ENCODE peak calls at places on chromosomes 7 and 10, in seven cellular contexts. X is K562, I is A549, J is HCT116, B is SK-N-SH, A is GM12878, H is HepG2. C is an unnamed sample.

GRCh38 chr10:12510566-12510965 is 161.2 kb downstream of the CAMK1D start:
- DNase-seq in X (no peak), I (no peak), J (no peak), B (no peak), A (no peak), H (no peak), C (no peak)

GRCh38 chr7:80277434-80278427 is 143.1 kb downstream of the GNAI1 start:
- DNase-seq in X (no peak), I (peak; percentile 94), J (peak; percentile 92), B (no peak), A (no peak), H (no peak), C (peak; percentile 32)

GRCh38 chr10:35940067-35940989 is 298.2 kb upstream of the FZD8 start:
- DNase-seq in X (no peak), I (no peak), J (no peak), B (no peak), A (no peak), H (no peak), C (peak; percentile 58)

GRCh38 chr7:40483630-40484029 is 348.8 kb downstream of the SUGCT start:
- DNase-seq in X (no peak), I (no peak), J (no peak), B (no peak), A (no peak), H (no peak), C (no peak)

GRCh38 chr7:130150587-130150986 is 54.6 kb downstream of the TMEM209 start:
- DNase-seq in X (no peak), I (no peak), J (no peak), B (no peak), A (no peak), H (no peak), C (no peak)

GRCh38 chr10:71778071-71778470 is 4.8 kb upstream of the VSIR start:
- DNase-seq in X (no peak), I (no peak), J (no peak), B (no peak), A (no peak), H (no peak), C (no peak)

GRCh38 chr7:44373418-44373740 is 48.0 kb upstream of the CAMK2B start:
- DNase-seq in X (peak; percentile 3), I (no peak), J (no peak), B (no peak), A (no peak), H (no peak), C (no peak)

GRCh38 chr7:7861211-7861633 is 107.4 kb upstream of the GLCCI1 start:
- DNase-seq in X (no peak), I (peak; percentile 9), J (peak; percentile 7), B (no peak), A (no peak), H (peak; percentile 49), C (peak; percentile 87)

GRCh38 chr7:147903871-147904576 is 686.5 kb upstream of the C7orf33 start:
- DNase-seq in X (no peak), I (no peak), J (no peak), B (no peak), A (no peak), H (no peak), C (no peak)

GRCh38 chr7:50369408-50370026 is 65.0 kb downstream of the IKZF1 start:
- DNase-seq in X (peak; percentile 70), I (peak; percentile 59), J (peak; percentile 50), B (peak; percentile 57), A (peak; percentile 51), H (peak; percentile 11), C (no peak)

GRCh38 chr10:94192974-94193373 is 169.8 kb downstream of the NOC3L start:
- DNase-seq in X (no peak), I (no peak), J (no peak), B (no peak), A (no peak), H (no peak), C (no peak)

GRCh38 chr7:159197066-159197975 is 52.7 kb upstream of the VIPR2 start:
- DNase-seq in X (peak; percentile 94), I (no peak), J (no peak), B (no peak), A (peak; percentile 8), H (no peak), C (no peak)

GRCh38 chr10:3783313-3783689 is 1.7 kb downstream of the KLF6 start:
- DNase-seq in X (no peak), I (peak; percentile 48), J (no peak), B (peak; percentile 73), A (peak; percentile 60), H (no peak), C (peak; percentile 86)

GRCh38 chr7:106795877-106796231 is 69.2 kb upstream of the PIK3CG start:
- DNase-seq in X (no peak), I (no peak), J (no peak), B (no peak), A (peak; percentile 24), H (no peak), C (no peak)

GRCh38 chr10:130772056-130772455 is 539.5 kb downstream of the TCERG1L start:
- DNase-seq in X (no peak), I (no peak), J (no peak), B (no peak), A (no peak), H (no peak), C (no peak)

GRCh38 chr10:6141296-6142151 is 52.7 kb downstream of the RBM17 start:
- DNase-seq in X (peak; percentile 46), I (no peak), J (no peak), B (peak; percentile 45), A (peak; percentile 73), H (no peak), C (peak; percentile 92)

GRCh38 chr7:156456503-156457115 is 184.0 kb upstream of the RNF32 start:
- DNase-seq in X (no peak), I (no peak), J (no peak), B (no peak), A (no peak), H (peak; percentile 60), C (no peak)

DNA sequence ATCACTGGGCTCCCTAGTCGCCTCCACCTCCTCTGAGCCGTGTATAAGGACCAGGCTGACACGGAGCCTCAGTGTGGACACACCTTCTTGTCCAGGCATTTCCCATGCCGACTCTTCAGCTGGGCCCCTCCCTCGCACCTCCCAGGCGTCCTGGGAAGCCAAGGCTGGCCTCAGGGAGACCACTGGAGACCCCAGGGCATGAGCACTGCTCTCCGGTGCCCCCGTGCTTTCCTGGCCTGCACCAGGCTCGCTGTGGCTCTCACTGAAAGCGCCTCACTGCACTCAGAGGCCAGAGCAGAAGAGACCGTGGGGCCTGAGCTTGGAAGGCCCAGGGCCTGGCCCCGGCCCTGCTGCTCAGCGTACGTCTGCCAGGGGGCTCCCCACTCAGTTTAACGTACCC is 31.4 kb downstream of the LRRC27 start:
- DNase-seq in X (no peak), I (no peak), J (no peak), B (no peak), A (no peak), H (no peak), C (no peak)
- TF ChIP-seq RAD21 in X (no peak), I (no peak), J (no peak), B (no peak), A (no peak), H (no peak), C (no peak)

GRCh38 chr7:138945169-138945568 is 36.0 kb downstream of the KIAA1549 start:
- DNase-seq in X (no peak), I (no peak), J (no peak), B (no peak), A (no peak), H (no peak), C (no peak)

GRCh38 chr7:138945806-138946205 is 35.4 kb downstream of the KIAA1549 start:
- DNase-seq in X (no peak), I (no peak), J (no peak), B (no peak), A (no peak), H (no peak), C (no peak)

GRCh38 chr7:138943061-138943460 is 38.1 kb downstream of the KIAA1549 start:
- DNase-seq in X (no peak), I (no peak), J (no peak), B (no peak), A (no peak), H (no peak), C (no peak)

GRCh38 chr7:138937484-138937883 is 43.7 kb downstream of the KIAA1549 start:
- DNase-seq in X (no peak), I (no peak), J (no peak), B (no peak), A (no peak), H (no peak), C (no peak)

DNA sequence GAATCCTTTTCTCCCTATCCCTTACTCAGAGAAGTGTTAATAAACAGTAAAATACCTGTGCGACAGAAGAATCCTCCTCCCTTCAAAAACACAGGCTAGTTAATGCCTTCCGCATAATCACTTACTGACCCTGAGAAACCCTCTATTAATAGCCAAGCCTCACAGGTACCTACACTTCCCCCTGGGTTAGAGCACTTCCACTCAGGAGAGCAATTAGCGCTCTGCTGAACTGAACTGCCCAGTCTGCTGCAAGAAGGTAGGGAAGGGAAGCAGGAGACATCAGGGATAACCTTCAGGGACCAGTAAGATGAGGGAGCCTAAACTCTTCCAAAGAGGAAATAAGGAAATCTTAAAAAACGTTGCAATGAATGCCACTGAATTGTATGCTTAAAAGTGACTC is 39.6 kb downstream of the KIAA1549 start:
- DNase-seq in X (no peak), I (no peak), J (no peak), B (no peak), A (no peak), H (no peak), C (no peak)
- TF ChIP-seq RAD21 in X (no peak), I (no peak), J (no peak), B (no peak), A (no peak), H (no peak), C (no peak)

GRCh38 chr10:34143466-34143865 is 671.6 kb downstream of the PARD3 start:
- DNase-seq in X (no peak), I (no peak), J (no peak), B (no peak), A (no peak), H (no peak), C (no peak)

GRCh38 chr10:34137955-34138354 is 677.1 kb downstream of the PARD3 start:
- DNase-seq in X (no peak), I (peak; percentile 63), J (no peak), B (no peak), A (no peak), H (no peak), C (no peak)

GRCh38 chr10:34141032-34141431 is 674.1 kb downstream of the PARD3 start:
- DNase-seq in X (no peak), I (no peak), J (no peak), B (no peak), A (no peak), H (no peak), C (no peak)

GRCh38 chr10:34135515-34135914 is 679.6 kb downstream of the PARD3 start:
- DNase-seq in X (no peak), I (no peak), J (no peak), B (no peak), A (peak; percentile 34), H (no peak), C (no peak)

GRCh38 chr10:34139559-34139958 is 675.5 kb downstream of the PARD3 start:
- DNase-seq in X (no peak), I (peak; percentile 49), J (no peak), B (no peak), A (no peak), H (no peak), C (peak; percentile 58)
- TF ChIP-seq RAD21 in X (no peak), I (no peak), J (no peak), B (no peak), A (no peak), H (no peak), C (no peak)

DNA sequence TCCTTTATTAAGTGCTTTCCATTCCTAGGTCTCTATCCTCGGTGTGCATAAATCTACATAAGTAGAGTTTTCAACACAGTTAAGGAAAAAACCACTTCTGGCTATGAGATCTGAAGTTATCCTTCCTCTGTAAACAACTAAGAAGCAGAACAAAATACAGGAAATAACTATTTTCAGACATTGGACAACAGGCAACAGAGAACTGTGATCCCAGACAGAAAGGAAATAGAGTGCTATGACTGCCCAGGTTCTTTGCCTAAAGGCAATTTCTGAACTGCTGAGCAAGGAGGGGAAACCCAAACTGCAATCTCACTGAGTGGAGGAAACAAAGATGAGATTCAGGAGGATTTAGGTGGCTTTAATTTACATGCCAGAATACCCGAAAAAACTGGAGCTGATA is 285.4 kb downstream of the SNX13 start:
- DNase-seq in X (no peak), I (no peak), J (no peak), B (no peak), A (no peak), H (no peak), C (peak; percentile 16)
- TF ChIP-seq RAD21 in X (no peak), I (no peak), J (no peak), B (no peak), A (no peak), H (no peak), C (no peak)

C was measured in IMR-90.